ENCODE peak calls at places on chromosomes 5 and 9, in ten cellular contexts. I is Peyer's patch, X is pancreas, R is epithelial cell of proximal tubule, V is foreskin fibroblast, L is cardiac fibroblast, P is heart left ventricle, S is astrocyte of the spinal cord, D is tibial nerve, K is kidney epithelial cell. E is an unnamed sample.

GRCh38 chr5:154230526-154230925 is 40.0 kb downstream of the GALNT10 start:
- DNase-seq in I (no peak), X (no peak), R (no peak), V (no peak), L (no peak), P (no peak), S (no peak), D (no peak), K (no peak), E (no peak)

GRCh38 chr5:119328753-119329602 is 26.8 kb upstream of the TNFAIP8 start:
- DNase-seq in I (peak), X (no peak), R (no peak), V (peak), L (peak), P (no peak), S (peak), D (no peak), K (no peak), E (no peak)

GRCh38 chr9:34646211-34647083 is at the start of gene GALT:
- DNase-seq in I (peak), X (peak), R (no peak), V (peak), L (peak), P (peak), S (peak), D (peak), K (peak), E (peak)

GRCh38 chr5:155554500-155554899 is 540.9 kb downstream of the KIF4B start:
- DNase-seq in I (no peak), X (no peak), R (no peak), V (no peak), L (no peak), P (no peak), S (no peak), D (no peak), K (no peak), E (no peak)

GRCh38 chr5:1139806-1140187 is 27.9 kb upstream of the SLC12A7 start:
- DNase-seq in I (no peak), X (no peak), R (no peak), V (no peak), L (no peak), P (no peak), S (no peak), D (no peak), K (no peak), E (no peak)

GRCh38 chr9:137116027-137116507 is 1.5 kb upstream of the DPP7 start:
- DNase-seq in I (no peak), X (no peak), R (no peak), V (no peak), L (no peak), P (no peak), S (no peak), D (no peak), K (no peak), E (no peak)

GRCh38 chr5:89981871-89982773 is 427.4 kb downstream of the CETN3 start:
- DNase-seq in I (no peak), X (no peak), R (no peak), V (peak), L (no peak), P (no peak), S (no peak), D (no peak), K (no peak), E (no peak)

GRCh38 chr9:15211160-15211993 is 95.6 kb downstream of the TTC39B start:
- DNase-seq in I (peak), X (peak), R (no peak), V (peak), L (peak), P (peak), S (peak), D (peak), K (peak), E (peak)

GRCh38 chr9:105141448-105142101 is 102.9 kb upstream of the SLC44A1 start:
- DNase-seq in I (no peak), X (no peak), R (no peak), V (no peak), L (no peak), P (no peak), S (no peak), D (no peak), K (no peak), E (no peak)

GRCh38 chr5:169836835-169837234 is 143.5 kb downstream of the INSYN2B start:
- DNase-seq in I (no peak), X (no peak), R (no peak), V (no peak), L (no peak), P (no peak), S (no peak), D (no peak), K (no peak), E (no peak)

GRCh38 chr9:21558627-21559401 is 76.7 kb upstream of the IFNE start:
- DNase-seq in I (no peak), X (no peak), R (no peak), V (no peak), L (peak), P (no peak), S (peak), D (no peak), K (no peak), E (no peak)

GRCh38 chr5:133401731-133402347 is 210.5 kb downstream of the FSTL4 start:
- DNase-seq in I (no peak), X (no peak), R (no peak), V (no peak), L (no peak), P (no peak), S (no peak), D (no peak), K (no peak), E (no peak)

GRCh38 chr9:27353405-27354229 is 56.7 kb upstream of the EQTN start:
- DNase-seq in I (peak), X (no peak), R (no peak), V (no peak), L (peak), P (no peak), S (no peak), D (no peak), K (no peak), E (no peak)

GRCh38 chr5:28678899-28679298 is 1640.5 kb upstream of the CDH9 start:
- DNase-seq in I (no peak), X (no peak), R (no peak), V (no peak), L (no peak), P (no peak), S (no peak), D (no peak), K (no peak), E (no peak)

GRCh38 chr5:53671447-53671846 is 111.0 kb downstream of the NDUFS4 start:
- DNase-seq in I (no peak), X (no peak), R (no peak), V (no peak), L (no peak), P (no peak), S (no peak), D (no peak), K (no peak), E (no peak)

GRCh38 chr5:172868436-172868923 is 34.4 kb downstream of the ERGIC1 start:
- DNase-seq in I (no peak), X (no peak), R (no peak), V (peak), L (peak), P (no peak), S (peak), D (no peak), K (no peak), E (no peak)

GRCh38 chr9:99445377-99445891 is 223.4 kb downstream of the SEC61B start:
- DNase-seq in I (no peak), X (no peak), R (peak), V (peak), L (peak), P (peak), S (peak), D (peak), K (peak), E (no peak)

GRCh38 chr9:115042781-115043509 is 75.0 kb downstream of the TNC start:
- DNase-seq in I (no peak), X (no peak), R (no peak), V (no peak), L (no peak), P (no peak), S (peak), D (no peak), K (no peak), E (peak)

GRCh38 chr5:1752881-1753280 is 46.8 kb downstream of the MRPL36 start:
- DNase-seq in I (peak), X (no peak), R (no peak), V (no peak), L (no peak), P (peak), S (no peak), D (no peak), K (no peak), E (no peak)

GRCh38 chr5:178074266-178074952 is 38.9 kb upstream of the N4BP3 start:
- DNase-seq in I (no peak), X (no peak), R (no peak), V (no peak), L (no peak), P (no peak), S (peak), D (no peak), K (no peak), E (no peak)

DNA sequence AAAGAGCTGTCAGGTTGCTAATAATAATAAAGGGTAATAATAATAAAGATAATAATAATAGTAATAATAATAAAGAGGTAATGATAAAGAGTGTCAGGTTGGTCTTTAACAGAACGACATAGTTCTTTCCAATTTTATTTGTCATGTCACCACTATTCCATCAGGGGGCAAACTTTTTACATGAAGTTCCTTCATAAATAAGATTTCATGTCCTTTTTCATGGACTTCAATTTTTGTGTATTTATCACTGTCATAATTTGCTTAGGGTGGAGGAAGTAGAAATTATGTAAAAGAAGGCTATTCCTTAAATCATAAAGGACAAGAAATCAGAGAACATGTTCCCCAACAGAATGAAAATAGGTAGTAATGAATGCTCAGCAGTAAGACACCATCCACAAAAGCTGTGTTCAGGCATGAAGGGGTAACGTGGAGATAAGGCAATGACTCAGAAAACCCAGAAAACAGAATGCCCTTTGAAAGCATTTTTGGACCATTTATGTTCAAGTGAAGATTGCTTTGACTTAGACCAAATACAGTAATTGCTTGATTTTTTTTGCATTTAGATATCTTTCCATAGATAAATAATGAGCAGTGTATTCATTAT is 72.7 kb downstream of the ZFAND5 start:
- DNase-seq in I (no peak), X (no peak), R (no peak), V (no peak), L (peak), P (no peak), S (peak), D (no peak), K (no peak), E (no peak)
- TF ChIP-seq CTCF in I (peak), X (peak), R (peak), V (peak), L (peak), P (peak), S (peak), D (peak), K (peak), E (peak)

GRCh38 chr9:13567833-13568232 is 288.3 kb upstream of the MPDZ start:
- DNase-seq in I (no peak), X (no peak), R (no peak), V (no peak), L (peak), P (no peak), S (no peak), D (no peak), K (no peak), E (no peak)

GRCh38 chr9:13570521-13570974 is 291.1 kb upstream of the MPDZ start:
- DNase-seq in I (no peak), X (no peak), R (no peak), V (no peak), L (peak), P (no peak), S (no peak), D (no peak), K (no peak), E (no peak)

GRCh38 chr9:13568851-13569618 is 289.5 kb upstream of the MPDZ start:
- DNase-seq in I (no peak), X (no peak), R (no peak), V (no peak), L (peak), P (no peak), S (peak), D (no peak), K (no peak), E (no peak)

GRCh38 chr9:13569706-13570423 is 290.4 kb upstream of the MPDZ start:
- DNase-seq in I (no peak), X (no peak), R (no peak), V (no peak), L (peak), P (no peak), S (peak), D (no peak), K (no peak), E (no peak)

DNA sequence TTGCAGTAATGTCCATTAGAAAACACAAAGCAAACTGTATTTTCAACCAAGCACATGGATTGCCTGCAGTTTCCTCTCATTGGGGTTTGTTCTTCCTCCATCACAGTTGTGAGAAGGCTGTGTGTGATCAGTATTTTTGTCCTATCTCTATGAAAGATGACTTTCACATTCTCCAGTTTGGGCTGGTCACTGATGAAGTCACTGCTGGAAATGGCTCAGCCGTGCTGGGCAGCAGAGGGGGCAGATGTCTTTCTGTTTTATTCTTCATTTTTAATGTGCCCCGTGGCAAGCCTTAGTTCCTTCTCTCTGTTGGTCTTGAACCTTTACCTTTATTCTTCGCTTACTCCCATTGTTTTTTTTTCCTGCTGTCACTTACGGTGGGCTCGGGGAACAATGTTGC is 289.0 kb upstream of the MPDZ start:
- DNase-seq in I (no peak), X (no peak), R (no peak), V (peak), L (peak), P (no peak), S (peak), D (peak), K (no peak), E (no peak)
- H3K4me3 ChIP-seq in I (peak), X (no peak), R (peak), V (peak), L (no peak), P (peak), S (peak), D (peak), K (peak), E (no peak)

DNA sequence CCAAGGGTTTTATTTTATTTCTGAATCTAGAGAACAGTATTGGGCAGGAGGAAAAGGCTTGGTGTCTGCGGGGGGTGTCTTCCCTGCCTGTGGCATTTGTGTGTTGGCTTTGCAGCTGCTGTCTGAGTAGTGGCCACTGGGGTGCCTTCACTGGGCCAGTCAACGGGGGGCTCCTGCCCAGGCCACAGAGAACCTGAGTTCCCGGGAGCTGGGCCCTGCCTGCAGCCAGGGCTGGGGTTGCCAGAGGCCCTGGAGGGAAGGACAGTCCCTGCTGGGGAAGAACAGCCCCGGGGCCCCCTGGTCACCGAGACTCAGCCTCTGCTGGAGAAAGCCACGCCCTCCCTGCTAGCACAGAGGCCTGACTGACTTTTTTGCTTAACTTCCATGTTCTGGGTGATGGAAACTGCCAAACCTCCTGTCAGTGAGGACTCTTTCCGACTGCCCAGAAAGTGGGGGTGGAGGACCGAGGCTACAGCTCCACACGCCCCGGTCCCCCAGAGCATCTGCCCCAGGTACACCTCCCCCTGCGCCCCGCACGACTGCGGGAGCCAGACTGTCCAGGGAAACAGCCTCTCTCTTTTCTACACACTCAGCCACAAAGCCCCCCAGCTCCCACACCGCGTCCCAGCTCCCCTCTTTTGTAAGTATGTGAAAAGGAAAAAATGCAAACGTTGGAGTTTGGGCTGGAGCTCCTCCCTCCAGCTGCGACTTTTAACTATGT is 133.4 kb downstream of the DAB2IP start:
- DNase-seq in I (no peak), X (no peak), R (no peak), V (no peak), L (no peak), P (peak), S (peak), D (no peak), K (no peak), E (no peak)
- TF ChIP-seq CTCF in I (no peak), X (no peak), R (no peak), V (no peak), L (no peak), P (no peak), S (peak), D (no peak), K (no peak), E (no peak)

GRCh38 chr5:120540097-120540496 is 76.0 kb downstream of the PRR16 start:
- DNase-seq in I (no peak), X (no peak), R (no peak), V (no peak), L (no peak), P (no peak), S (no peak), D (no peak), K (no peak), E (no peak)

GRCh38 chr5:120538644-120539043 is 74.5 kb downstream of the PRR16 start:
- DNase-seq in I (no peak), X (no peak), R (no peak), V (no peak), L (peak), P (no peak), S (peak), D (no peak), K (no peak), E (no peak)

GRCh38 chr5:120535900-120536299 is 71.8 kb downstream of the PRR16 start:
- DNase-seq in I (no peak), X (no peak), R (no peak), V (no peak), L (no peak), P (no peak), S (no peak), D (no peak), K (no peak), E (no peak)

GRCh38 chr5:120538149-120538548 is 74.0 kb downstream of the PRR16 start:
- DNase-seq in I (no peak), X (no peak), R (no peak), V (peak), L (peak), P (no peak), S (peak), D (no peak), K (peak), E (no peak)

GRCh38 chr5:120539471-120539870 is 75.4 kb downstream of the PRR16 start:
- DNase-seq in I (no peak), X (no peak), R (peak), V (no peak), L (no peak), P (no peak), S (no peak), D (no peak), K (no peak), E (no peak)
- H3K4me3 ChIP-seq in I (no peak), X (no peak), R (no peak), V (no peak), L (no peak), P (no peak), S (no peak), D (no peak), K (no peak), E (no peak)

GRCh38 chr9:33024966-33025571 is at the start of gene DNAJA1:
- DNase-seq in I (peak), X (peak), R (no peak), V (peak), L (peak), P (peak), S (peak), D (peak), K (peak), E (peak)
- TF ChIP-seq CTCF in I (no peak), X (no peak), R (no peak), V (no peak), L (no peak), P (no peak), S (no peak), D (no peak), K (no peak), E (no peak)